ENCODE peak calls at places on chromosome 13, in eight cellular contexts. W, G, A, I, J, X, U and M are unnamed samples.

GRCh38 chr13:44109986-44110640 is 230.4 kb downstream of the LACC1 start:
- DNase-seq in A (no peak), I (no peak), U (no peak), G (no peak), W (no peak), J (peak), X (no peak), M (no peak)

GRCh38 chr13:75446874-75447273 is 35.1 kb downstream of the TBC1D4 start:
- DNase-seq in A (no peak), X (no peak), W (no peak), J (no peak), I (no peak), U (no peak), G (no peak), M (no peak)

GRCh38 chr13:55230570-55230908 is 1910.2 kb upstream of the PRR20A start:
- DNase-seq in I (no peak), A (no peak), J (no peak), U (no peak), W (no peak), G (no peak), X (no peak), M (no peak)

GRCh38 chr13:28582225-28582891 is 76.6 kb upstream of the POMP start:
- DNase-seq in X (no peak), I (no peak), G (no peak), J (no peak), U (peak), A (no peak), W (no peak), M (no peak)

GRCh38 chr13:109874921-109875454 is 88.6 kb upstream of the IRS2 start:
- DNase-seq in A (no peak), W (no peak), X (no peak), J (no peak), I (no peak), U (no peak), G (no peak), M (no peak)

GRCh38 chr13:46778879-46779278 is 18.1 kb downstream of the ESD start:
- DNase-seq in A (no peak), X (no peak), W (no peak), J (no peak), G (no peak), U (no peak), I (no peak), M (no peak)

GRCh38 chr13:77492982-77493381 is 42.5 kb upstream of the SCEL start:
- DNase-seq in U (peak), W (no peak), G (no peak), A (no peak), X (peak), I (no peak), J (no peak), M (no peak)

GRCh38 chr13:50072676-50073075 is 57.4 kb downstream of the KCNRG start:
- DNase-seq in J (no peak), X (no peak), W (no peak), G (no peak), U (no peak), A (no peak), I (no peak), M (no peak)

GRCh38 chr13:103140001-103140671 is 73.9 kb upstream of the SLC10A2 start:
- DNase-seq in I (no peak), W (no peak), U (peak), A (peak), G (no peak), X (peak), J (no peak), M (peak)

GRCh38 chr13:24671367-24672117 is 8.7 kb upstream of the ATP12A start:
- DNase-seq in W (no peak), U (peak), G (no peak), A (no peak), J (peak), X (peak), I (peak), M (no peak)

GRCh38 chr13:85930108-85930507 is 130.9 kb upstream of the SLITRK6 start:
- DNase-seq in X (no peak), U (no peak), W (no peak), G (no peak), J (no peak), I (no peak), A (no peak), M (no peak)

GRCh38 chr13:113162783-113163685 is 4.6 kb downstream of the PROZ start:
- DNase-seq in A (no peak), I (no peak), G (no peak), J (no peak), X (peak), W (no peak), U (no peak), M (no peak)

GRCh38 chr13:110797230-110797877 is 83.9 kb downstream of the ING1 start:
- DNase-seq in I (no peak), W (no peak), X (no peak), A (no peak), G (no peak), U (no peak), J (no peak), M (no peak)

GRCh38 chr13:67776171-67776570 is 546.0 kb upstream of the PCDH9 start:
- DNase-seq in G (no peak), J (no peak), W (no peak), U (no peak), A (no peak), X (no peak), I (no peak), M (no peak)

GRCh38 chr13:109162248-109163051 is 533.0 kb downstream of the MYO16 start:
- DNase-seq in G (no peak), U (no peak), W (no peak), X (no peak), J (no peak), A (peak), I (no peak), M (peak)

GRCh38 chr13:51724721-51725120 is 79.2 kb downstream of the DHRS12 start:
- DNase-seq in U (no peak), I (no peak), A (no peak), G (no peak), J (no peak), X (no peak), W (no peak), M (no peak)

GRCh38 chr13:70162141-70162540 is 53.9 kb upstream of the KLHL1 start:
- DNase-seq in J (no peak), I (no peak), X (no peak), U (peak), G (no peak), A (no peak), W (no peak), M (no peak)

GRCh38 chr13:24648271-24648670 is 31.9 kb upstream of the ATP12A start:
- DNase-seq in U (no peak), I (no peak), W (no peak), J (no peak), A (no peak), G (no peak), X (no peak), M (no peak)

GRCh38 chr13:110575322-110576069 is 14.0 kb upstream of the RAB20 start:
- DNase-seq in X (no peak), U (peak), W (no peak), G (peak), I (no peak), J (no peak), A (peak), M (peak)

GRCh38 chr13:109976206-109976997 is 190.0 kb upstream of the IRS2 start:
- DNase-seq in W (no peak), X (no peak), J (no peak), U (peak), G (no peak), I (no peak), A (no peak), M (no peak)

GRCh38 chr13:39347926-39348901 is 254.8 kb downstream of the LHFPL6 start:
- DNase-seq in J (no peak), U (peak), I (no peak), G (peak), W (peak), A (no peak), X (no peak), M (no peak)

GRCh38 chr13:109867766-109868165 is 81.4 kb upstream of the IRS2 start:
- DNase-seq in G (no peak), J (no peak), U (no peak), A (no peak), W (no peak), I (no peak), X (no peak), M (no peak)

GRCh38 chr13:33194820-33195692 is 90.5 kb downstream of the STARD13 start:
- DNase-seq in U (no peak), J (no peak), X (peak), I (peak), W (no peak), A (peak), G (no peak), M (peak)

GRCh38 chr13:22270881-22271280 is 600.0 kb downstream of the FGF9 start:
- DNase-seq in X (no peak), W (no peak), U (no peak), G (no peak), I (no peak), J (no peak), A (no peak), M (no peak)
- H3K4me3 ChIP-seq in X (no peak), W (no peak), U (no peak), G (no peak), I (no peak), J (no peak), A (no peak), M (no peak)

GRCh38 chr13:45332831-45333219 is 8.2 kb downstream of the TPT1 start:
- DNase-seq in X (no peak), I (no peak), J (no peak), A (no peak), U (no peak), G (no peak), W (no peak), M (no peak)

GRCh38 chr13:45335397-45336024 is 5.5 kb downstream of the TPT1 start:
- DNase-seq in A (no peak), U (no peak), J (no peak), G (no peak), W (no peak), X (no peak), I (no peak), M (no peak)

GRCh38 chr13:45333251-45333972 is 7.6 kb downstream of the TPT1 start:
- DNase-seq in W (no peak), U (no peak), A (no peak), G (no peak), J (no peak), I (no peak), X (no peak), M (no peak)

GRCh38 chr13:45336025-45336800 is 4.8 kb downstream of the TPT1 start:
- DNase-seq in A (no peak), W (no peak), X (no peak), U (no peak), J (no peak), G (no peak), I (no peak), M (no peak)

DNA sequence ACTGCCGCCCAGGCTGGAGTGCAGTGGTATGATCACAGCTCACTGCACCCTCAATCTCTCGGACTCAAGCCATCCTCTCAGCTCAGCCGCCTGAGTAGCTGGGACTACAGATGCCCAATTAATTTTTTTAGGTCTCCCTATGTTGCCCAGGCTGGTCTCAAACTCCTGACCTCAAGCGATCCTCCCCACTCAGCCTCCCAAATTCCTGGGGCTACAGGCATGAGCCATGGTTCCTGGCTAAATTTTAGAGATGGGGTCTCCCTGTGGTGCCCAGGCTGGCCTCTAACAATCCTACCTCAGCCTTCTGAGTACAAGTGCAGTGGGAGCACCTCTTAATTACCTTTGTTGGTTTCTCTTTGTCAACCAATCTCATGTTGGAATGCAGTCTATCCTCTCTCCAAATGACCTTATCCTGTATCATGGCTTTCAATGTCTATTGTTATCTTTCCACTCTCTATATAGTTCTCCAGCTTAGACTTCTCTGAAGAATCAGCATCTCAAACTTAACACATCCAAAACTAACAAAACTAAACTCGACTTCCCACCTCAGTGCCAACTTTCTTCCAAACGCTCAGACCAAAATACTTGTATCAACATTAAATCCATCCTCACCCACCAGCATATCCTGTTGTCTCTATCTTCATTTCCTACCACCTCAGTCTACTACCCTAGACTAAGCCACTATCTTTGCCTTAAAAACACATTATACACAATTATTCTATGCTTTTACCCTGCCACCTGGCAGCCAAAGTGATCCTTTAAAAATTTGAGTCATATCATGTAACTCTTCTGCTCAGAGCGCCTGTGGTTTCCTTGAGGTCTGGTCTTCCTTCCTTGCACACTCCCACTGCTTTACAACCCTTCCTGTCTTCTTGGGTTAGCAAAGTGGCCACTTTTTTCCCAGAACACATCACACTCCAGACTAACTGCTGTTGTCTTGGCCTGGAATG is 6.7 kb downstream of the TPT1 start:
- DNase-seq in U (no peak), W (no peak), X (no peak), A (no peak), J (no peak), G (no peak), I (no peak), M (no peak)
- TF ChIP-seq CTCF in U (no peak), W (no peak), X (no peak), A (no peak), J (no peak), G (no peak), I (no peak), M (no peak)

DNA sequence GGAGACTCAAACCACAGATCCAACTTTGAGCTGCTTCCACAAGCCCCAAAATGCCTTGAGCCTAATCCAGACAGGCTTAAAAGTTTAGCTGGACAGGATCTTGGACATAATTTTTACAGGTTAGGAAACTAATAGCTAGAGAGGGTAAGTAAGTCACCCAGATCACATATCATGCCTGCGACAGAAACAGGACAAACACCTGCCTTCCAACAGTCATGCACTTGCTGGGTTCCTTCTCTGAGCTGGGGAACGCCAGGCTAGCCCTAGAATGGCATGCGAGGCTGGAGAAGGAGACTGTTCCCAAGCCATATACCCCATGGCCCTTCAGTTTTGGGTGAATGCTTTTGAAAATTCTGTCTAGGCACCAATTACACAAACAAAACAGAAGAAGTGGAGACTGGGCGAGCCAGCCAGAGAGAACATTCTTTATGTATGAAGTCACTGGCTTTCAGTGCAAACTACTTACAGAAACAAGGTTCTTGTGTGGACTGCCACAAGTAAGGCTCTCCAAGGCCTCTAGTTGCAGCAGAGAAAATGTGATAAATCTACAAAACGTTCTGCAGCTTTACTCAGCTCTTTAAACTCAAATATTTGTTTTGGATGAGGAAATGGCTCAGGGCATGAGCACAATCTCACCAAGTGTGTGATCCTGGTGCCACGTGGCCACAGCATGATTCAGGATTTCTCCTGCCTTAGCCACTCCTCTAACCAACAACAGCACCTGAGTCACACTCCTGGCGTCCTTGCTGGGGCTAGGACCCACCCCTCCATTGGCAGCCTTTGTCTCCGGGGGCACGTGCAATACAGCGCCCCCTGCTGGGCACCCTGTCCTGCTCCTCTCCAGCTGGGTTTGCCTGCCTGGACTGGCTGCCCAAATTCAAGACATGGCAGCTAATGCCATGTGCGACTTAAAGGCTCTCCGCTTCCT is 73.4 kb upstream of the UBL3 start:
- DNase-seq in I (peak), U (peak), J (peak), A (no peak), W (peak), G (peak), X (peak), M (no peak)
- H3K4me3 ChIP-seq in I (no peak), U (no peak), J (no peak), A (no peak), W (no peak), G (no peak), X (no peak), M (no peak)

DNA sequence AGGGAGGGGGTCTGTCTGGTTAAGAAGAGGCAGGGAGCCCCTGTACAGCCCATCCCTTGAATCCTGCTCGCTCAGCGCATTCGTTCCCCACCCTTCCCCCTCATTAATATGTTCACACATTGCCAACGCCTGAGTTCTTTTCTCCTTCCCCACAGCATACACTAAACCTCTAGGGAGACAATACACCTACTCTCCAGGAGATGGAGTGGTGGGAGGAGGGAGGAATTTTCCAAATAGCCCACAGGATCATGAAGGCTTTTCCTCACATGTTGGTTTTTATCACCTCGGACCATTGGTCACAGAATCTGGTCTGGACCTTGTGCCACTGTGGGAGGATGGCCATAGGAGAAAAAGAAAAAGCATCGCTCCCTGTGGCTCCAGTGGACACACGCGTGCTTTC is 294.9 kb downstream of the SHISA2 start:
- DNase-seq in I (no peak), W (no peak), X (no peak), G (no peak), U (peak), A (no peak), J (no peak), M (no peak)
- TF ChIP-seq CTCF in I (no peak), W (no peak), X (no peak), G (no peak), U (no peak), A (no peak), J (peak), M (no peak)